ENCODE peak calls at places on chromosomes 12 and 14, in six cellular contexts. P, T, L, E, A and O are unnamed samples.

GRCh38 chr12:22410497-22410896 is 76.0 kb upstream of the ST8SIA1 start:
- DNase-seq in P (no peak), T (no peak), L (no peak), E (peak; percentile 93), A (no peak), O (no peak)

GRCh38 chr14:64844272-64844671 is 35.4 kb downstream of the SPTB start:
- DNase-seq in P (no peak), T (no peak), L (no peak), E (no peak), A (no peak), O (no peak)

GRCh38 chr12:78885466-78885865 is 20.9 kb downstream of the SYT1 start:
- DNase-seq in P (no peak), T (no peak), L (no peak), E (no peak), A (no peak), O (no peak)

GRCh38 chr12:4278582-4278939 is 5.0 kb downstream of the CCND2 start:
- DNase-seq in P (peak; percentile 93), T (no peak), L (no peak), E (no peak), A (no peak), O (peak; percentile 79)

GRCh38 chr12:31524791-31525495 is 66.0 kb downstream of the DENND5B start:
- DNase-seq in P (no peak), T (peak; percentile 72), L (no peak), E (peak; percentile 34), A (no peak), O (no peak)

GRCh38 chr14:22887990-22888378 is 5.0 kb downstream of the REM2 start:
- DNase-seq in P (no peak), T (no peak), L (no peak), E (no peak), A (no peak), O (no peak)

GRCh38 chr14:50260511-50260910 is 29.1 kb upstream of the SOS2 start:
- DNase-seq in P (no peak), T (peak; percentile 78), L (no peak), E (peak; percentile 71), A (no peak), O (no peak)

GRCh38 chr12:5923043-5923605 is 21.9 kb downstream of the ANO2 start:
- DNase-seq in P (no peak), T (no peak), L (no peak), E (no peak), A (no peak), O (peak; percentile 24)

GRCh38 chr12:77591959-77592358 is 238.7 kb upstream of the NAV3 start:
- DNase-seq in P (no peak), T (no peak), L (no peak), E (no peak), A (no peak), O (no peak)

GRCh38 chr14:64581817-64582216 is 32.1 kb downstream of the PPP1R36 start:
- DNase-seq in P (no peak), T (no peak), L (no peak), E (no peak), A (no peak), O (no peak)

GRCh38 chr12:92218394-92219077 is 72.9 kb upstream of the BTG1 start:
- DNase-seq in P (no peak), T (no peak), L (no peak), E (no peak), A (no peak), O (no peak)

GRCh38 chr12:98744692-98745091 is 99.6 kb downstream of the APAF1 start:
- DNase-seq in P (no peak), T (peak; percentile 60), L (peak; percentile 44), E (no peak), A (no peak), O (no peak)

GRCh38 chr12:113961921-113962710 is 4.0 kb downstream of the RBM19 start:
- DNase-seq in P (no peak), T (peak; percentile 69), L (no peak), E (peak; percentile 43), A (no peak), O (no peak)

GRCh38 chr12:100128509-100128908 is 14.2 kb downstream of the BLTP3B start:
- DNase-seq in P (peak; percentile 59), T (peak; percentile 65), L (peak; percentile 44), E (peak; percentile 54), A (no peak), O (no peak)

GRCh38 chr12:2803635-2804380 is 8.7 kb upstream of the ITFG2 start:
- DNase-seq in P (no peak), T (no peak), L (no peak), E (no peak), A (no peak), O (no peak)

GRCh38 chr12:88206636-88207035 is 64.5 kb downstream of the TMTC3 start:
- DNase-seq in P (no peak), T (peak; percentile 50), L (no peak), E (no peak), A (no peak), O (no peak)

GRCh38 chr12:117484901-117485300 is 123.5 kb upstream of the NOS1 start:
- DNase-seq in P (no peak), T (no peak), L (no peak), E (no peak), A (no peak), O (no peak)

GRCh38 chr14:68797180-68797670 is 4.4 kb upstream of the ZFP36L1 start:
- DNase-seq in P (peak; percentile 20), T (no peak), L (no peak), E (no peak), A (no peak), O (no peak)

GRCh38 chr14:68794856-68795601 is 2.2 kb upstream of the ZFP36L1 start:
- DNase-seq in P (peak; percentile 50), T (peak; percentile 94), L (peak; percentile 82), E (peak; percentile 47), A (no peak), O (peak; percentile 80)

GRCh38 chr14:68796418-68797101 is 3.7 kb upstream of the ZFP36L1 start:
- DNase-seq in P (no peak), T (no peak), L (no peak), E (no peak), A (no peak), O (no peak)

GRCh38 chr14:68794130-68794855 is 1.4 kb upstream of the ZFP36L1 start:
- DNase-seq in P (peak; percentile 93), T (peak; percentile 96), L (peak; percentile 92), E (peak; percentile 71), A (no peak), O (peak; percentile 97)

DNA sequence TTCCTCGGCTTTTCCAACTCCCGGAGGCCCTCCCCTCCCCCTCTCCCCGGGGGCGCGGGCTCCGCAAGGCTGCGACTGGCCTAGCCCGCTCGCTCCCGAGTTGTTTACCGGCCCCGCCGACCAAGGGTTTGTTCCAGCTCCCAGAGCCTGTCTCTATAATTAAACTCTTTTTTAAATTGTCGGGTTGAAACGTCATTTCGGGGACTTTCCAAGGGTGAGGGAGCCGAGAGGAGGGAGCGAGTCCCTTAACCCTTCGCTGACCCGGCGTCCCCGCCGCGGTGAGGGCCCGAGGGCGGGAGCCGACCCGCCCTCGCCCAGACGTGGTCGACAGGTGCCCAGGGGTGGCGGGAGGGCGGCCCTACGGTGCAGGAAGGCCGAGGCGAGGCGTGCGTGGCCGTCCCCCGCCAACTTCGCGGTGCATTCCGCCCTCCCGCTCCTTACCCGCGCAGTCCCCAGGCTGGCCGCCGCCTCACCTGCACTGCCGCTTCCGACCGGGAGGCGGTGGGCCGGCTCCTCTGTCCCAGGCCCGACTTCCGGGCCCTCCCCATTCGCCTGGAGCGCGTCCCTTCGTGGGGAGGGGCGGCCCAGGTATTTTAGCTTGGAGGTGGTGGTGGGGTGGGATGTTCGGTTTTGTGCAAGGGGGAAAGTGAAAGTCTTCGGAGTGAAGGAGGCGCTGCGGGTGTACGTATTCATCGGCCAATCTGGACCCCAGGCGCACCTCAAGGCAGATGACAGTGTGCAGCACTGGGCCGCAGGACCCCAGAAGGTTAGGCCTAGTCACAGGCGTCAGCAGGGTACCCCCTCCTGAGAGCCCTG is 2.9 kb upstream of the ZFP36L1 start:
- DNase-seq in P (peak; percentile 86), T (peak; percentile 86), L (peak; percentile 87), E (peak; percentile 84), A (peak; percentile 65), O (peak; percentile 95)
- H3K4me3 ChIP-seq in P (peak overlapping the region; percentile 65), T (peak overlapping the region; percentile 98), L (peak overlapping the region; percentile 85), E (peak overlapping the region; percentile 90), A (peak overlapping the region; percentile 71), O (peak overlapping the region; percentile 88)

DNA sequence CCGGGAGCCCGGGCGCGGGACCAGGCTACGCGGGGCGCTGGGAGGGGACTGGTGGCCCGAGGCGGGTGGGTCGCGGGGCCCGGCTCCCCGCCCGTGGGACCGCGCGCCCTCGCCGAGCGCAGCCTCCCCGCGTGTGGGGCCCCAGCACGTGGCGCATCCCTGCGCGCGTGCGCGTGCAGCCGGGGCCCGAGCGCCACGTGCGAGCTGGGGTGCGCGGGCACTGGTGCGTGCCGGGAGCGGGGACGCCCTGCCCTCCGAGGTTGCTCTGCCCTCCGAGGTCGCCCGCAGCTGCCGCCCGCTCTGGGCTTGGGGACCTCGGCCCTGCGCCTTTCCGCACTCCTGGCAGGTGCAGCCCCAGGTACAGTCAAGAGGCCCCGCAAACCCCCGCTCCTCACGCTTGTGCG is 365 bp upstream of the CCDC88C start:
- DNase-seq in P (no peak), T (no peak), L (no peak), E (peak; percentile 63), A (no peak), O (no peak)
- H3K4me3 ChIP-seq in P (no peak overlapping the region), T (peak overlapping the region; percentile 22), L (peak overlapping the region; percentile 44), E (peak overlapping the region; percentile 52), A (peak overlapping the region; percentile 68), O (peak overlapping the region; percentile 57)

GRCh38 chr14:33282811-33283210 is 344.1 kb downstream of the NPAS3 start:
- DNase-seq in P (no peak), T (peak; percentile 30), L (no peak), E (no peak), A (no peak), O (no peak)
- H3K4me3 ChIP-seq in P (no peak overlapping the region), T (no peak overlapping the region), L (no peak overlapping the region), E (no peak overlapping the region), A (peak overlapping the region; percentile 5), O (no peak overlapping the region)

GRCh38 chr14:89486961-89487360 is 69.9 kb upstream of the FOXN3 start:
- DNase-seq in P (no peak), T (no peak), L (no peak), E (no peak), A (no peak), O (no peak)

GRCh38 chr14:89493406-89493805 is 76.4 kb upstream of the FOXN3 start:
- DNase-seq in P (no peak), T (no peak), L (no peak), E (no peak), A (no peak), O (no peak)

GRCh38 chr14:89486505-89486904 is 69.5 kb upstream of the FOXN3 start:
- DNase-seq in P (peak; percentile 29), T (no peak), L (no peak), E (no peak), A (no peak), O (no peak)

GRCh38 chr14:89491701-89492381 is 74.8 kb upstream of the FOXN3 start:
- DNase-seq in P (no peak), T (peak; percentile 80), L (no peak), E (no peak), A (no peak), O (no peak)

DNA sequence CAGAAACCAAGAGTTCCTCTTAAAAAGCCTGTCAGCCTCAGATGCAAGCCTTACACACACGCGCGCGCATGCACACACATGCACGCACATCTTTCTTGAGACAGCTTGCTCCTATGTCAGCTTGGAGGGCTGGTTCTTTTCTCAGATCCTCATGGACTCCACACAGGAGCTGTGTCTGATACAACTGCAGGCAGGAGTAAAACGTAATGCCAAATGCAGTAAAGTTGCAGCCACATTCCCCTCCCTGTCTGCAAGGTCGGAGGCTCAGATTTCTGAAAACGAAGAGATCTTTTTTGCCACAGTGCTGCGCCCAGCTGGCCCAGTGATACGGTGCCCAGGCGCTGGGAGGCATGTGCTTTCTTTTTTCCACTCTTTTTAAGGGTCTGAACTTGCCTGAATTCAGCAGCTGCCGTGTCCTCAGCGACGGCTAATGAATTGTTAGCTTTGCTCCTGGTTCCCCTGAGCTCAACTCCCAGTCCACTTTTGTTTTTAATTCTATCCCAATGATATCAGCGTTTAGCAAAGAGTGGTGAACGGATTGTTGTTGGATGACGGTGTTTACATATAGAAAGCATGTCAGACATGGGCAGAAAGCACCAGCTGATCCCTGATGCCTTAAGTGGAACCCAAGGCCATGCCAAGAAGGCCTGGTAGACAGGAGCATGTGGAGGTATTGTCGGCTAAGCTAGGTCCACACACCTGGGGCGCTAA is 72.9 kb upstream of the FOXN3 start:
- DNase-seq in P (no peak), T (no peak), L (no peak), E (no peak), A (no peak), O (no peak)
- H3K4me3 ChIP-seq in P (no peak overlapping the region), T (no peak overlapping the region), L (peak overlapping the region; percentile 25), E (no peak overlapping the region), A (peak overlapping the region; percentile 55), O (peak overlapping the region; percentile 40)